ENCODE peak calls at places on chromosomes 4 and X, in six cellular contexts. I is lung, Z is DMS153, H is LoVo, Y is fibroblast of pulmonary artery, N is mesothelial cell of epicardium. O is an unnamed sample.
A peak's percentile ranks its signal among the peaks of the same experiment; 100 is the strongest.

GRCh38 chr4:137545461-137545861 is 13.2 kb upstream of the PCDH18 start:
- DNase-seq in I (no peak), Z (no peak), H (no peak), Y (peak; percentile 73), N (no peak), O (no peak)

GRCh38 chr4:86338989-86339388 is 20.9 kb downstream of the MAPK10 start:
- DNase-seq in I (no peak), Z (no peak), H (no peak), Y (peak; percentile 84), N (no peak), O (no peak)

GRCh38 chr4:93183589-93183988 is 645.0 kb upstream of the ATOH1 start:
- DNase-seq in I (no peak), Z (peak; percentile 45), H (no peak), Y (peak; percentile 20), N (no peak), O (no peak)

GRCh38 chr4:27327421-27328181 is 467.0 kb downstream of the STIM2 start:
- DNase-seq in I (no peak), Z (no peak), H (no peak), Y (no peak), N (no peak), O (no peak)

GRCh38 chr4:23730998-23731397 is 158.8 kb downstream of the PPARGC1A start:
- DNase-seq in I (no peak), Z (no peak), H (no peak), Y (no peak), N (no peak), O (no peak)

GRCh38 chr4:657338-658030 is 16.6 kb downstream of the ATP5ME start:
- DNase-seq in I (no peak), Z (no peak), H (no peak), Y (no peak), N (no peak), O (no peak)

GRCh38 chr4:87542734-87543312 is 13.6 kb upstream of the SPARCL1 start:
- DNase-seq in I (no peak), Z (no peak), H (no peak), Y (no peak), N (no peak), O (no peak)

GRCh38 chrX:67622053-67622452 is 78.2 kb downstream of the AR start:
- DNase-seq in I (no peak), Z (no peak), H (no peak), Y (no peak), N (no peak), O (no peak)

GRCh38 chr4:161419822-161420221 is 744.0 kb downstream of the FSTL5 start:
- DNase-seq in I (no peak), Z (peak; percentile 7), H (no peak), Y (no peak), N (no peak), O (no peak)

GRCh38 chr4:118557298-118557851 is 127.8 kb upstream of the METTL14 start:
- DNase-seq in I (no peak), Z (peak; percentile 88), H (peak; percentile 71), Y (peak; percentile 34), N (no peak), O (no peak)

GRCh38 chr4:144645102-144645469 is 870 bp upstream of the HHIP start:
- DNase-seq in I (peak; percentile 33), Z (no peak), H (no peak), Y (peak; percentile 47), N (no peak), O (no peak)

GRCh38 chr4:105389167-105389566 is 84.7 kb downstream of the PPA2 start:
- DNase-seq in I (no peak), Z (no peak), H (no peak), Y (peak; percentile 11), N (no peak), O (no peak)

GRCh38 chr4:108199881-108200280 is 31.1 kb upstream of the LEF1 start:
- DNase-seq in I (no peak), Z (no peak), H (no peak), Y (no peak), N (no peak), O (no peak)

GRCh38 chr4:1467581-1468458 is 61.6 kb upstream of the NKX1-1 start:
- DNase-seq in I (no peak), Z (no peak), H (no peak), Y (no peak), N (no peak), O (no peak)

GRCh38 chrX:17488036-17488435 is 113.0 kb downstream of the NHS start:
- DNase-seq in I (no peak), Z (no peak), H (no peak), Y (peak; percentile 63), N (no peak), O (no peak)

GRCh38 chrX:151806967-151807540 is 72.5 kb downstream of the CNGA2 start:
- DNase-seq in I (no peak), Z (no peak), H (no peak), Y (no peak), N (no peak), O (no peak)